ENCODE peak calls at places on chromosomes 1 and 21, in four cellular contexts. H is stimulated activated effector memory CD8-positive, alpha-beta T cell treated with anti-CD3 and anti-CD28 coated beads, Interleukin-12 subunit alpha, Interleukin-12 subunit beta, amount 100 ng/mL, for 72 hours; M is neural crest cell; G is AG04450. A is an unnamed sample.

GRCh38 chr1:231162970-231163830 is 1.3 kb downstream of the TRIM67 start:
- DNase-seq in G (no peak), H (no peak), M (no peak), A (no peak)

GRCh38 chr1:15856888-15857287 is 9.4 kb downstream of the SPEN start:
- DNase-seq in G (no peak), H (no peak), M (no peak), A (no peak)

GRCh38 chr1:115838426-115838804 is 2.5 kb downstream of the NHLH2 start:
- DNase-seq in G (no peak), H (no peak), M (no peak), A (no peak)

GRCh38 chr1:116203936-116204335 is 92.7 kb downstream of the MAB21L3 start:
- DNase-seq in M (no peak), G (no peak), H (no peak), A (no peak)

GRCh38 chr1:221104596-221104995 is 225.4 kb downstream of the HLX start:
- DNase-seq in G (no peak), H (no peak), M (no peak), A (no peak)

GRCh38 chr1:222161676-222162075 is 386.2 kb downstream of the HHIPL2 start:
- DNase-seq in M (no peak), H (no peak), G (no peak), A (no peak)

GRCh38 chr1:59204001-59204400 is 92.9 kb upstream of the FGGY start:
- DNase-seq in H (no peak), G (no peak), M (no peak), A (no peak)

GRCh38 chr1:63621698-63622097 is 28.5 kb downstream of the PGM1 start:
- DNase-seq in G (no peak), H (no peak), M (no peak), A (no peak)

GRCh38 chr1:108947871-108948525 is 15.3 kb downstream of the CLCC1 start:
- DNase-seq in H (no peak), G (no peak), M (no peak), A (no peak)

GRCh38 chr21:32392299-32392879 is 423 bp downstream of the URB1 start:
- DNase-seq in H (no peak), M (no peak), G (no peak), A (no peak)

GRCh38 chr1:117985239-117985638 is 55.7 kb downstream of the WDR3 start:
- DNase-seq in M (no peak), H (no peak), G (no peak), A (no peak)

GRCh38 chr21:31326478-31327247 is 17.4 kb downstream of the TIAM1 start:
- DNase-seq in M (no peak), H (no peak), G (no peak), A (no peak)

GRCh38 chr1:209512821-209513220 is 70.7 kb upstream of the CAMK1G start:
- DNase-seq in G (no peak), H (no peak), M (no peak), A (no peak)

GRCh38 chr1:158283965-158284364 is 5.8 kb upstream of the CD1C start:
- DNase-seq in M (no peak), G (no peak), H (no peak), A (no peak)

GRCh38 chr21:45551316-45551715 is 9.1 kb upstream of the SLC19A1 start:
- DNase-seq in G (no peak), M (no peak), H (no peak), A (no peak)

GRCh38 chr1:208278638-208279037 is 34.5 kb upstream of the PLXNA2 start:
- DNase-seq in G (no peak), H (no peak), M (no peak), A (no peak)

GRCh38 chr1:205588691-205589445 is 42.9 kb downstream of the ELK4 start:
- DNase-seq in H (no peak), G (no peak), M (no peak), A (no peak)

GRCh38 chr1:116413414-116413813 is 40.4 kb downstream of the ATP1A1 start:
- DNase-seq in H (no peak), M (no peak), G (no peak), A (no peak)

GRCh38 chr21:15729674-15730483 is at the start of gene USP25:
- DNase-seq in M (peak; percentile 74), G (no peak), H (peak; percentile 72), A (peak; percentile 81)

GRCh38 chr1:221897312-221897711 is 155.4 kb upstream of the DUSP10 start:
- DNase-seq in M (no peak), G (peak; percentile 18), H (no peak), A (no peak)

GRCh38 chr1:70509996-70510876 is 99.2 kb downstream of the CTH start:
- DNase-seq in H (no peak), M (no peak), G (peak; percentile 87), A (peak; percentile 18)

GRCh38 chr1:22332795-22333499 is 118.7 kb upstream of the ZBTB40 start:
- DNase-seq in G (no peak), H (no peak), M (no peak), A (no peak)

GRCh38 chr21:21165063-21165645 is 166.9 kb downstream of the NCAM2 start:
- DNase-seq in M (no peak), G (peak; percentile 88), H (no peak), A (no peak)

GRCh38 chr1:6969106-6969505 is 183.9 kb downstream of the CAMTA1 start:
- DNase-seq in G (no peak), M (no peak), H (no peak), A (no peak)

GRCh38 chr21:39576518-39577128 is 36.1 kb upstream of the B3GALT5 start:
- DNase-seq in M (no peak), G (no peak), H (no peak), A (no peak)

GRCh38 chr1:64976361-64976760 is 10.0 kb upstream of the JAK1 start:
- DNase-seq in H (no peak), M (no peak), G (no peak), A (no peak)

GRCh38 chr1:193660428-193660827 is 474.0 kb upstream of the B3GALT2 start:
- DNase-seq in H (no peak), G (no peak), M (no peak), A (no peak)

GRCh38 chr21:44815852-44816628 is 1.8 kb downstream of the SUMO3 start:
- DNase-seq in G (no peak), H (no peak), M (no peak), A (no peak)

GRCh38 chr1:57066980-57067615 is 101.3 kb upstream of the C8B start:
- DNase-seq in G (no peak), M (no peak), H (no peak), A (no peak)

GRCh38 chr21:40472026-40472425 is 374.9 kb downstream of the DSCAM start:
- DNase-seq in H (no peak), M (no peak), G (no peak), A (no peak)

GRCh38 chr21:45423201-45423955 is 18.4 kb downstream of the COL18A1 start:
- DNase-seq in H (no peak), M (no peak), G (no peak), A (no peak)

GRCh38 chr1:5969168-5969567 is 23.1 kb downstream of the NPHP4 start:
- DNase-seq in M (no peak), H (no peak), G (no peak), A (no peak)

GRCh38 chr1:108878678-108879077 is 1.9 kb downstream of the GPSM2 start:
- DNase-seq in G (no peak), H (no peak), M (no peak), A (no peak)

GRCh38 chr1:91997607-91998195 is 32.1 kb upstream of the EPHX4 start:
- DNase-seq in G (peak; percentile 30), H (no peak), M (peak; percentile 23), A (peak; percentile 55)

GRCh38 chr1:232678185-232678886 is 48.4 kb upstream of the SIPA1L2 start:
- DNase-seq in H (no peak), M (no peak), G (no peak), A (no peak)

GRCh38 chr1:236868625-236869467 is 73.8 kb downstream of the MTR start:
- DNase-seq in H (peak; percentile 17), M (peak; percentile 19), G (peak; percentile 45), A (no peak)

GRCh38 chr1:207711285-207711684 is 40.6 kb upstream of the CD46 start:
- DNase-seq in M (no peak), H (no peak), G (no peak), A (no peak)

GRCh38 chr1:45442272-45442671 is 48.7 kb downstream of the TESK2 start:
- DNase-seq in M (no peak), H (no peak), G (peak; percentile 48), A (no peak)